ENCODE peak calls at places on chromosomes 11 and 22, in four cellular contexts. I is testis, E is NB4, Z is A549. H is an unnamed sample.

GRCh38 chr11:102196816-102197215 is 86.6 kb downstream of the YAP1 start:
- DNase-seq in I (no peak), E (no peak), Z (no peak), H (no peak)

GRCh38 chr22:39477542-39477941 is 20.7 kb downstream of the MGAT3 start:
- DNase-seq in I (no peak), E (no peak), Z (no peak), H (no peak)

GRCh38 chr11:120937501-120937900 is 86.4 kb upstream of the TBCEL start:
- DNase-seq in I (no peak), E (no peak), Z (no peak), H (no peak)

GRCh38 chr11:10273738-10274137 is 20.3 kb downstream of the SBF2 start:
- DNase-seq in I (no peak), E (no peak), Z (no peak), H (no peak)

GRCh38 chr11:98566978-98567377 is 453.8 kb upstream of the CNTN5 start:
- DNase-seq in I (no peak), E (no peak), Z (no peak), H (no peak)

GRCh38 chr22:24069721-24070120 is 58.6 kb downstream of the CABIN1 start:
- DNase-seq in I (no peak), E (no peak), Z (no peak), H (no peak)

GRCh38 chr22:17772249-17772962 is 1.9 kb downstream of the BID start:
- DNase-seq in I (no peak), E (no peak), Z (no peak), H (no peak)

GRCh38 chr11:130623909-130624668 is 175.6 kb downstream of the ADAMTS15 start:
- DNase-seq in I (no peak), E (no peak), Z (no peak), H (no peak)

GRCh38 chr11:57735655-57736298 is 5.5 kb upstream of the SELENOH start:
- DNase-seq in I (no peak), E (no peak), Z (no peak), H (peak; percentile 86)

GRCh38 chr11:133945087-133945974 is 11.4 kb downstream of the IGSF9B start:
- DNase-seq in I (peak; percentile 80), E (no peak), Z (no peak), H (no peak)

GRCh38 chr11:111463276-111463675 is 48.9 kb downstream of the BTG4 start:
- DNase-seq in I (no peak), E (no peak), Z (no peak), H (no peak)

GRCh38 chr11:111514216-111515031 is at the start of gene HOATZ:
- DNase-seq in I (peak; percentile 50), E (no peak), Z (no peak), H (peak; percentile 19)

GRCh38 chr11:73480677-73481076 is 104.5 kb downstream of the RELT start:
- DNase-seq in I (no peak), E (peak; percentile 52), Z (no peak), H (no peak)

GRCh38 chr11:86475027-86475426 is 100.3 kb downstream of the CCDC81 start:
- DNase-seq in I (no peak), E (no peak), Z (no peak), H (no peak)

GRCh38 chr11:86608251-86608799 is 64.1 kb downstream of the ME3 start:
- DNase-seq in I (peak; percentile 76), E (peak; percentile 59), Z (peak; percentile 84), H (peak; percentile 66)

GRCh38 chr22:43377486-43377995 is 34.3 kb upstream of the MPPED1 start:
- DNase-seq in I (no peak), E (no peak), Z (no peak), H (no peak)

GRCh38 chr11:70761094-70761905 is 363.0 kb downstream of the CTTN start:
- DNase-seq in I (no peak), E (peak; percentile 10), Z (no peak), H (no peak)

GRCh38 chr11:134757633-134758032 is 345.6 kb upstream of the B3GAT1 start:
- DNase-seq in I (no peak), E (no peak), Z (no peak), H (no peak)

GRCh38 chr22:35971418-35972119 is 57.1 kb downstream of the RBFOX2 start:
- DNase-seq in I (peak; percentile 32), E (no peak), Z (no peak), H (no peak)

GRCh38 chr11:10109836-10110235 is 184.2 kb downstream of the SBF2 start:
- DNase-seq in I (no peak), E (no peak), Z (no peak), H (no peak)

GRCh38 chr22:36201630-36202312 is at the start of gene APOL4:
- DNase-seq in I (peak; percentile 75), E (no peak), Z (no peak), H (peak; percentile 92)

GRCh38 chr11:69876013-69876412 is 56.8 kb upstream of the FGF3 start:
- DNase-seq in I (no peak), E (no peak), Z (no peak), H (no peak)

GRCh38 chr11:7575841-7576451 is 62.1 kb downstream of the PPFIBP2 start:
- DNase-seq in I (peak; percentile 70), E (peak; percentile 74), Z (peak; percentile 56), H (no peak)

GRCh38 chr11:96045622-96046456 is 121.9 kb upstream of the MTMR2 start:
- DNase-seq in I (peak; percentile 46), E (no peak), Z (no peak), H (no peak)

GRCh38 chr22:43992331-43992821 is 31.7 kb upstream of the PARVB start:
- DNase-seq in I (no peak), E (no peak), Z (no peak), H (no peak)

GRCh38 chr11:119109843-119110242 is 2.7 kb downstream of the C2CD2L start:
- DNase-seq in I (no peak), E (no peak), Z (no peak), H (no peak)

GRCh38 chr11:119108151-119108856 is 1.2 kb downstream of the C2CD2L start:
- DNase-seq in I (no peak), E (peak; percentile 85), Z (no peak), H (peak; percentile 46)

GRCh38 chr11:119107538-119108150 is 500 bp downstream of the C2CD2L start:
- DNase-seq in I (no peak), E (peak; percentile 46), Z (no peak), H (peak; percentile 63)

GRCh38 chr11:119108857-119109221 is 1.7 kb downstream of the C2CD2L start:
- DNase-seq in I (no peak), E (no peak), Z (no peak), H (no peak)

DNA sequence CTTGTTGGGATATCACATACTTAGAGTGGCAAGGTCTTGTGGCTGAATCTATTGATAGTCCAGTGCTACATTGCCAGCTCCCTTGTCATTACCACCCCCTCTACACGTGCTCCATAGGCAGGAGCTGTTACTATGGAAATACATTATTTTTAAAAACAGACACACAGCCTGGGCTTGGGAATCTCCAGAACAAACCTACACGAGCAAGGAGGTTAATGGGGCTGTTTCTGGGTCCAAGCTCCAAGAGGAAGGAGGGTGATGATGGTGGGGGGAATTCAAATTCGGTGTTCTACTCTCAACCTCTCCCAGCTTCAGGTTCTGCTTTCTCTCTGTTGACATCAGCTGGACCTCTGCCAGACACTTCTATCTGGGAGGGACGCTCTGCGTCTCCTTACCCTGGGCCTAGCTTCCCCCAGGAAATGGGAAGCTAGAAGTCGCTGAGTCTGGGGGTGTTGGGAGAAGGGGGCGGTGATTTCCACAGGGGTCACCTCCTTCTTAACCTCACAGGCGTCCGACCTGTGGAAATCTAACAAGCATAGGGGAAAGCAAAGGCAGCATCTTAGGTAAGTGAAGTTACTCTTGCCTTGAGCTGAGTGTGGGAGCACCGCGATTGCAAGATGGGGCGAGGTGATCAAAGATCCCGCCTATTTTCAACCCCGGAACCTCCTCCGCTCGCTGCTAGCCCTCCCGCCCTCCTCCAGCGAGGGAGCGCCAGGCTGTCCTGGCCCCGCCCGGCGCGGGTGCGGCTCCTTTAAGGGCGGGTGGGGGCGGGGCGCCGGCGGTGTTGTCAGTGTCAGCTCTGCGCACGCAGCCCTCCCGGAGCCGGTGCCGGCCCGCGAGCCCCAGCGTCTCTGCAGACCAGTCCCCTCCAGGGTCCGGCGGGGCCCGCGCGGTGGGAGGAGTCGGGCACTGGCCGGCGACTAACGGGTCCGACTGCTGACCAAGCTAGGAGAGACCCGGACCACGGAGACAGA is at the start of gene C2CD2L:
- DNase-seq in I (peak; percentile 93), E (peak; percentile 98), Z (peak; percentile 83), H (peak; percentile 97)
- TF ChIP-seq POLR2A in I (no peak), E (peak; percentile 72), Z (peak; percentile 13), H (peak; percentile 76)

GRCh38 chr11:123741159-123741951 is at the start of gene ZNF202:
- DNase-seq in I (peak; percentile 96), E (peak; percentile 95), Z (peak; percentile 89), H (peak; percentile 94)
- TF ChIP-seq POLR2A in I (peak; percentile 24), E (peak; percentile 63), Z (peak; percentile 28), H (peak; percentile 70)

DNA sequence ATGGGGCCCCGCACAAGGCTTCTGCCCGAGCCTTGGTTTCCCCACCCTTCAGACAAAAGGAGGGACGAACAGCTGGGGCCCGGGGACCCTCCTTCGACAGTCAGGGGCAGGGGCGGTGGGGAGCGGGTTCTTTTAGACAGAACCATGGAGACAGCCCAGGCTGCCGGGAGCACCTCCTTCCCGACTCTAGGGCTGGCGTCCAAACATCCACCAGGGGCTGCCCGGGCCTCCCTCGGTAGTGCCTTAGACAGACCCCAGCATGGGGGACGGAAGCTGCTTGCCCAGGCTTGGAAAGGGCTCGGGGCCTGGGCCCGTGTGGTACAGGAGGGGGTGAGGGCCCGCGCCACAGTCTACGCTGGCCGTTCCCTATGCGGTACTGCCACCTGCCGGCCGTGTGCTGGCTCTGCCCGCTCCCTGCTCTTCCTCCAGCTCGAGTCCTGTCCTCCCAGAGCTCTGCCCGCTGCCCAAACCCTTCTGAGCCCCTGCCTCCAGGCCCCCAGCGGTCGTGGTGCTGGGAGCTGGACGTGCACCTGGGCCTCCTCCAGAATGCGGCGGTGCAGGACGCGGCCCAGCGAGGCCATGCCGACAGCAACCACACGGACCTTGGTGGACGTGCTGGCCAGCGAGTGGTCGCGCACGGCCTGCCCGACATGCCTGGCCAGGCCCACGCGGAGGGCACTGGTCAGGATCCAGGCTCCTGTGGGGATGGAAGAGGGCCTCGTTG is 20.1 kb downstream of the TSSC4 start:
- DNase-seq in I (peak; percentile 71), E (peak; percentile 82), Z (peak; percentile 69), H (peak; percentile 71)
- TF ChIP-seq POLR2A in I (no peak), E (no peak), Z (no peak), H (no peak)

GRCh38 chr22:46119093-46119728 is 31.1 kb upstream of the PPARA start:
- DNase-seq in I (no peak), E (no peak), Z (peak; percentile 12), H (no peak)
- TF ChIP-seq POLR2A in I (no peak), E (no peak), Z (no peak), H (no peak)

GRCh38 chr11:66243816-66244215 is 24.6 kb upstream of the RAB1B start:
- DNase-seq in I (no peak), E (no peak), Z (no peak), H (no peak)
- TF ChIP-seq POLR2A in I (no peak), E (no peak), Z (no peak), H (no peak)

GRCh38 chr22:26590525-26590858 is 560 bp upstream of the TPST2 start:
- DNase-seq in I (no peak), E (no peak), Z (no peak), H (no peak)

GRCh38 chr22:26589367-26589844 is 526 bp downstream of the TPST2 start:
- DNase-seq in I (peak; percentile 38), E (peak; percentile 38), Z (peak; percentile 20), H (peak; percentile 73)

GRCh38 chr22:26587991-26588613 is 1.8 kb downstream of the TPST2 start:
- DNase-seq in I (no peak), E (peak; percentile 71), Z (no peak), H (peak; percentile 64)

GRCh38 chr22:26588749-26589366 is 1.1 kb downstream of the TPST2 start:
- DNase-seq in I (no peak), E (no peak), Z (no peak), H (peak; percentile 55)

GRCh38 chr22:26589845-26590524 is at the start of gene TPST2:
- DNase-seq in I (peak; percentile 86), E (peak; percentile 79), Z (peak; percentile 60), H (peak; percentile 83)
- TF ChIP-seq POLR2A in I (peak; percentile 64), E (peak; percentile 75), Z (peak; percentile 50), H (peak; percentile 81)

GRCh38 chr11:35943761-35944502 is at the start of gene LDLRAD3:
- DNase-seq in I (peak; percentile 85), E (peak; percentile 78), Z (peak; percentile 75), H (peak; percentile 85)
- TF ChIP-seq POLR2A in I (no peak), E (peak; percentile 14), Z (peak; percentile 76), H (no peak)